ENCODE peak calls at places on chromosomes 11 and 22, in six cellular contexts. S is tibial nerve, V is left ventricle myocardium inferior, U is GM12865, F is fibroblast of mammary gland, M is mammary epithelial cell. O is an unnamed sample.

GRCh38 chr22:30636226-30637077 is 871 bp downstream of the SLC35E4 start:
- DNase-seq in S (no peak), V (peak; percentile 29), F (peak; percentile 11), M (peak; percentile 47), U (peak; percentile 70), O (peak; percentile 55)

GRCh38 chr11:1157645-1158591 is at the start of gene MUC5AC:
- DNase-seq in V (no peak), U (no peak), S (no peak), M (no peak), F (no peak), O (no peak)

GRCh38 chr11:111540114-111540920 is at the start of gene LAYN:
- DNase-seq in F (peak; percentile 42), V (peak; percentile 46), M (no peak), S (no peak), U (no peak), O (peak; percentile 71)

GRCh38 chr11:36212507-36212906 is 76.7 kb downstream of the COMMD9 start:
- DNase-seq in F (no peak), M (no peak), U (no peak), V (no peak), S (no peak), O (no peak)

GRCh38 chr11:12077535-12078280 is 32.7 kb upstream of the MICAL2 start:
- DNase-seq in F (peak; percentile 78), V (no peak), S (no peak), U (no peak), M (peak; percentile 68), O (peak; percentile 60)

GRCh38 chr11:114821626-114822025 is 143.3 kb downstream of the NXPE2 start:
- DNase-seq in U (no peak), M (peak; percentile 12), F (peak; percentile 1), S (no peak), V (no peak), O (no peak)

GRCh38 chr11:12761029-12761428 is 86.8 kb downstream of the TEAD1 start:
- DNase-seq in U (peak; percentile 25), M (peak; percentile 37), F (peak; percentile 53), S (no peak), V (no peak), O (peak; percentile 46)

GRCh38 chr11:110497204-110497987 is 67.6 kb downstream of the FDX1 start:
- DNase-seq in F (no peak), V (no peak), S (peak; percentile 30), M (peak; percentile 12), U (no peak), O (no peak)

GRCh38 chr11:28877366-28877765 is 769.2 kb downstream of the METTL15 start:
- DNase-seq in M (no peak), U (no peak), V (no peak), S (no peak), F (no peak), O (no peak)

GRCh38 chr11:123653405-123653996 is 923 bp downstream of the SCN3B start:
- DNase-seq in S (no peak), F (no peak), M (no peak), V (no peak), U (no peak), O (no peak)

GRCh38 chr11:31106963-31107576 is 262.5 kb downstream of the DCDC1 start:
- DNase-seq in V (peak; percentile 44), U (peak; percentile 70), F (peak; percentile 23), S (peak; percentile 68), M (peak; percentile 39), O (no peak)

GRCh38 chr11:33910960-33911339 is 19.1 kb upstream of the LMO2 start:
- DNase-seq in V (no peak), S (no peak), F (no peak), U (no peak), M (no peak), O (no peak)

GRCh38 chr11:8800498-8801110 is 110.4 kb upstream of the AKIP1 start:
- DNase-seq in V (no peak), M (no peak), U (no peak), F (no peak), S (no peak), O (no peak)

GRCh38 chr22:35409783-35410662 is 10.1 kb downstream of the MCM5 start:
- DNase-seq in V (no peak), F (no peak), S (no peak), M (no peak), U (peak; percentile 90), O (peak; percentile 21)

GRCh38 chr11:120775986-120776682 is 247.8 kb upstream of the TBCEL start:
- DNase-seq in V (no peak), U (no peak), S (no peak), M (no peak), F (no peak), O (no peak)

GRCh38 chr22:36344106-36344827 is 43.5 kb downstream of the MYH9 start:
- DNase-seq in F (no peak), V (no peak), M (no peak), U (no peak), S (no peak), O (no peak)

GRCh38 chr11:40054631-40055030 is 1404.8 kb downstream of the LRRC4C start:
- DNase-seq in S (no peak), F (no peak), U (no peak), M (peak; percentile 1), V (no peak), O (no peak)

DNA sequence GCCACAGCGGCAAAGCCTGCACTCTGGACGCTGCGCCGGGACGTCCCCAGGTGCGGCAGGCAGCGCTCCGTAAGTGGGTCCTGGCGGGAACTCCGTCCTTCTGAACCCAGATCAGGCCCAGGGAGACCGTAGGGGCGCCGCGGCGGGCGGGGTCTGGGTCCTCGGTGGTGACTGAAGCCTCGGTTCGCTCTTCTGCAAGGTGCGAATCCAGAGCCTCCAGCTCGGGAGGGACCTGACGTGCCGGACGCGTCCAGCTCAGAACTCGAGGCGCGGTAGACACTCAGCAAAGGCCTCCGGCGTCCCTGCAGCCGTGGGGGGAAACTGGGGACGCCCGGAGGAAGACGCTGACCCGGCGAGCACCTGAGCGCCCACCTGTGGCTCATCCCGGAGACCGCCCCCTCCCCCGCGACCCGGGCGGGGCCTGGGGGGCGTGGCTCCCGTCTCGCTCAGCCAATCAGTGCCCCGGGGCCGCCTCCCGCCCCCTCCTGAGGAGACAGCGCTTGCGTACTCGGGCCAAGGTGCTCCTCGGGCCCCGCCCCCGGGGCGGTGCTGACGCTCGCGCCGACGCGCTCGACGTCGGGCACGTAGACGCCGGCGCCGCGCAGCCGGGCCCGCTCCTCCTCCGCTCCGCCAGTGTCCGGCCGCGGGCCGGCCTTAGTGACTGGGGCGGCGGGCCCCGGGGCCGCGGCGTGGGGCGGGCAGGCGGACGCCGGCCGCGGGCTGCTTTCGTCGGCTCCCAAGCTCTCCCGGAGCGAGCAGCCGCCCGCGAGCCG is at the start of gene PPFIA1:
- DNase-seq in M (peak; percentile 96), U (peak; percentile 97), V (peak; percentile 96), S (peak; percentile 85), F (peak; percentile 87), O (peak; percentile 95)
- TF ChIP-seq CTCF in M (peak; percentile 13), U (peak; percentile 11), V (no peak), S (no peak), F (no peak), O (no peak)

GRCh38 chr11:43268161-43268560 is 43.6 kb upstream of the API5 start:
- DNase-seq in M (no peak), V (peak; percentile 61), U (no peak), S (no peak), F (no peak), O (no peak)
- H3K4me3 ChIP-seq in M (no peak overlapping the region), V (peak overlapping the region; percentile 33), U (no peak overlapping the region), S (peak overlapping the region; percentile 13), F (no peak overlapping the region), O (no peak overlapping the region)

GRCh38 chr11:72814139-72814830 is at the start of gene ATG16L2:
- DNase-seq in U (peak; percentile 92), F (peak; percentile 70), M (peak; percentile 89), V (peak; percentile 87), S (peak; percentile 60), O (peak; percentile 95)
- TF ChIP-seq CTCF in U (peak; percentile 13), F (no peak), M (peak; percentile 35), V (peak; percentile 59), S (peak; percentile 42), O (no peak)

GRCh38 chr22:37426532-37427127 is 649 bp downstream of the ELFN2 start:
- DNase-seq in V (no peak), M (no peak), F (no peak), S (no peak), U (no peak), O (no peak)
- H3K4me3 ChIP-seq in V (peak overlapping the region; percentile 66), M (peak overlapping the region; percentile 71), F (peak overlapping the region; percentile 48), S (no peak overlapping the region), U (no peak overlapping the region), O (peak overlapping the region; percentile 52)

DNA sequence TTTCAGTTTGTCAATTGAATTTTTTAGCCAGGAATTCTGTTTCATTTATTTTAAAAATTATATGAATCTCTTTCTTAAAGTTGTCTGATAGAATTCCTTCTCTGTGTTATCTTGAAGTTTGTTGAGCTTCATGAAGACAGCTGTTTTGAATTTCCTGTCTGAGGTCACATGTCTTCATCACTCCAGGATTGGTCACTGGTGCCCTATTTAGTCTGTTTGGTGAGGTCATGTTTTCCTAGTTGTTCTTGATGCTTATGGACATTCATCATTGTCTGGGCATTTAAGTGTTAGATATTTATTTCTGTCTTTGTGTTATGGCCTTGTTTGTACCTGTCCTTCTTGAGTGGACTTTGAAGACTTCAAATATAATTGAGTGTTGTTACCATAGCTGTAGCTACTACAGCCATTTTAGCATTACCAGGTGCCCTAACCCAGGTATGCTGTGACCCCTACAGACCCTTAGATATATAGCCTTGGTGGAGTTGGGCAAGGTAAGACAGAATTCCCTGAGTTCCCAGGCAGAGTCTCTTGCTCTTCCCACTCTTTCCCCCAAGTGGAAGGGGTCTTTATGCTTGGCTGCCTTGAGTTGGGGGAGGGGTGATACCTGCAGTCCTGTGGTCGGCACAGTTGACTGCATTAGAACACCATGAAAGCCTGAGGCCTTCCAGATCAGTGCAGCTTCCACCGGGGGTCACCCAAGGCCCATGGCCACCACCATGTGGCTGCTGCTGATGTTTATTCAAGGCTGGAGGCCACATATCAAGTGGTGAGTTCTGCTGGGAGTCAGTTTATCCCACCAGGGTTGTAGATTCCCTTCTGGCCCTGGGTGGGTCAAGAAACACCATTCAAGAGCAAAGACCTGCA is 229.6 kb downstream of the DYNC2H1 start:
- DNase-seq in V (no peak), M (no peak), U (no peak), S (no peak), F (peak; percentile 77), O (peak; percentile 69)
- TF ChIP-seq CTCF in V (no peak), M (peak; percentile 10), U (no peak), S (no peak), F (peak; percentile 19), O (no peak)

GRCh38 chr11:74730601-74731260 is 495 bp downstream of the CHRDL2 start:
- DNase-seq in V (no peak), S (no peak), F (no peak), U (no peak), M (no peak), O (no peak)
- H3K4me3 ChIP-seq in V (peak overlapping the region; percentile 63), S (no peak overlapping the region), F (no peak overlapping the region), U (no peak overlapping the region), M (no peak overlapping the region), O (no peak overlapping the region)